ENCODE peak calls at places on chromosomes 13 and 19, in six cellular contexts. Z is IMR-90, J is mammary epithelial cell, M is transverse colon, W is ovary, T is cardiac muscle cell. H is an unnamed sample.

GRCh38 chr13:21971662-21972635 is 301.1 kb downstream of the FGF9 start:
- DNase-seq in Z (peak; percentile 96), W (no peak), T (peak; percentile 3), J (no peak), M (no peak), H (no peak)

GRCh38 chr13:23480324-23480723 is 46.8 kb upstream of the SACS start:
- DNase-seq in M (no peak), W (no peak), Z (no peak), T (no peak), J (no peak), H (no peak)

GRCh38 chr19:13008926-13009787 is 13.9 kb downstream of the NFIX start:
- DNase-seq in M (no peak), J (peak; percentile 51), T (no peak), Z (no peak), W (no peak), H (no peak)

GRCh38 chr13:36858285-36858684 is 39.3 kb downstream of the RFXAP start:
- DNase-seq in T (peak; percentile 69), M (no peak), J (peak; percentile 25), W (no peak), Z (peak; percentile 65), H (no peak)

GRCh38 chr19:41575998-41576397 is at the start of gene CEACAM21:
- DNase-seq in T (no peak), Z (no peak), J (no peak), W (no peak), M (peak; percentile 66), H (no peak)

GRCh38 chr13:88958821-88959220 is 1287.7 kb downstream of the SLITRK5 start:
- DNase-seq in Z (no peak), J (no peak), W (peak; percentile 43), M (no peak), T (no peak), H (no peak)

GRCh38 chr19:7681336-7682174 is 922 bp downstream of the TRAPPC5 start:
- DNase-seq in M (peak; percentile 82), J (peak; percentile 55), W (peak; percentile 73), Z (peak; percentile 70), T (peak; percentile 84), H (peak; percentile 31)

GRCh38 chr19:49560358-49560900 is 19.9 kb downstream of the NOSIP start:
- DNase-seq in M (peak; percentile 49), W (no peak), T (no peak), J (no peak), Z (no peak), H (no peak)

GRCh38 chr19:58055483-58055874 is 3.6 kb upstream of the ZNF135 start:
- DNase-seq in J (no peak), Z (no peak), T (no peak), W (no peak), M (no peak), H (no peak)

GRCh38 chr13:109412232-109412935 is 374.0 kb downstream of the IRS2 start:
- DNase-seq in T (peak; percentile 72), J (no peak), W (peak; percentile 76), Z (peak; percentile 33), M (peak; percentile 32), H (peak; percentile 16)

GRCh38 chr13:104984296-104984818 is 1551.1 kb downstream of the EFNB2 start:
- DNase-seq in T (peak; percentile 71), W (no peak), J (peak; percentile 4), M (no peak), Z (peak; percentile 12), H (peak; percentile 26)

GRCh38 chr13:25085125-25085742 is 10.7 kb upstream of the PABPC3 start:
- DNase-seq in M (peak; percentile 9), W (no peak), T (peak; percentile 59), Z (peak; percentile 26), J (peak; percentile 38), H (peak; percentile 10)

GRCh38 chr13:113658836-113659235 is 838 bp upstream of the ATP4B start:
- DNase-seq in T (no peak), J (no peak), Z (no peak), M (peak; percentile 3), W (peak; percentile 26), H (no peak)

GRCh38 chr13:36815069-36815468 is 4.0 kb upstream of the RFXAP start:
- DNase-seq in T (no peak), W (no peak), J (no peak), M (no peak), Z (no peak), H (no peak)

GRCh38 chr19:49335071-49335783 is at the start of gene CD37:
- DNase-seq in M (peak; percentile 37), W (no peak), J (no peak), T (no peak), Z (no peak), H (no peak)

DNA sequence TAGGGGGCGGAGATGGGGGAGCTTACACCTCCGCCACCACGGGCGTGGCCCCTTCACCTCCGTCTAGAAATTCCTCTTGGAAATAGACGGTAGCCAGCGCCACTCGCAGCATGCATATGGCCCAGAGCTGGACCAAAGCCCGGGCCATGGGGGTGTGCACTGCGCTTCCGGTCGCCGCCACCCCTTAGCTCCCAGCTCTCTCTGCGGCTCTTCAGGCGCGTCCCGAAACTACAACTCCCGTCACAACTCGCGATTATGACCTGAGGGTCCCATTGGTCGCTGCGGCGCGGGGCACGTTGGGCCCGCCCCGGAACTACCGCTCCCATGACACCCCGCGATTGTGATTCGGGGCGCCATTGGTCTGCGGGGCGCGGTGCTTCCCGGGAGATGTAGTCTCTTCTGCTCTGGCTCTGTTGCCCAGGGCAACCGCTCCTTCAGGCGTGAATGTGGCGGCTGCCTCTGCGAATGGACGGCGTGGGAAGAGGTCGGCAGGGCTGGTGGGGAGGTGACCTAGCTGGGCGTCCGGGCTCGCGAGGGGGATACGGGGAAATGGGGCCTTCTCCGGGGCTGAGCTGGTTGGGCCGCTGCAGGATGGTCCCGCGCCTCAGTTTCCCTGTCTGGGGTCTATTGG is at the start of the genes C19orf44 and CALR3:
- DNase-seq in M (peak; percentile 99), T (peak; percentile 99), Z (peak; percentile 98), J (peak; percentile 99), W (peak; percentile 99), H (peak; percentile 89)
- TF ChIP-seq CTCF in M (no peak), T (no peak), Z (peak; percentile 15), J (no peak), W (peak; percentile 38), H (no peak)

GRCh38 chr19:11453468-11454341 is 18.3 kb downstream of the PRKCSH start:
- DNase-seq in T (no peak), Z (no peak), M (no peak), J (no peak), W (no peak), H (no peak)

GRCh38 chr19:11450570-11451326 is 15.3 kb downstream of the PRKCSH start:
- DNase-seq in W (no peak), M (no peak), T (no peak), J (no peak), Z (no peak), H (no peak)

GRCh38 chr19:11451942-11452813 is 16.7 kb downstream of the PRKCSH start:
- DNase-seq in T (peak; percentile 23), J (no peak), W (no peak), M (no peak), Z (no peak), H (no peak)

GRCh38 chr19:11452814-11453335 is 17.4 kb downstream of the PRKCSH start:
- DNase-seq in T (no peak), W (no peak), M (no peak), J (no peak), Z (no peak), H (no peak)

DNA sequence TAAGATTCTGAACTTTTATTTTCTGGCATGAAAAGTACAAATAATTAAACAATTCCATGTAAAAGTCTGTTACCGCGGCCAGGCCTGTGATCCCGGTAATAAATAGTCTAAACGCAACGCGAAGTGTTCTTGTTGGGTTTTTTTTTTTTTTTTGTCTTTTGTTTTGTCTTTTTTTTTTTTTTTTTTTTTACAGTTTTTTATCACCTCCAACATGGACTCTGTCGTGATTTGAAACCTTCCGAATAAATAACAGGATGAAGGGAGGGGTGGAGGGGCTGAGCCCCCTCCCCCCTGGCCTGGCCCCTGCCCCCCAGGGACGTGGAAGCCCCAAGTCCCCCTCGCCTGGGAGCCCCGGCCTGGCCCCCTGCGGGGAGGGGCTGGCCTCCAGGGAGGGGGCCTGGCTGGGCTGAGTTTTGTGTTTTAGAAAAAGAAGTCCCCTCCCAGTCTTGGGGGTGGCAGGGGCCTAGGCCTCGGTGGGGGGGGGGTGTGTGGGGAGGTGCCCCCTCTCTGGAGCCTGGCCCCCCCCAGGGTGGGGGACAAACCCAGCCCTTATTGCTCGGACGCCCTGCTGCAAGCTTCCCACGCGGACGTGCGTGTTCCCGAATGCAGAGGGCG is 16.0 kb downstream of the PRKCSH start:
- DNase-seq in Z (no peak), T (no peak), W (no peak), J (no peak), M (no peak), H (no peak)
- H3K4me3 ChIP-seq in Z (no peak overlapping the region), T (no peak overlapping the region), W (no peak overlapping the region), J (no peak overlapping the region), M (no peak overlapping the region), H (no peak overlapping the region)

GRCh38 chr19:28840891-28841290 is 372.1 kb downstream of the UQCRFS1 start:
- DNase-seq in T (no peak), M (no peak), Z (no peak), W (no peak), J (no peak), H (no peak)

GRCh38 chr19:28841531-28841930 is 371.4 kb downstream of the UQCRFS1 start:
- DNase-seq in J (no peak), M (no peak), W (no peak), T (no peak), Z (no peak), H (no peak)

GRCh38 chr19:28847468-28847867 is 365.5 kb downstream of the UQCRFS1 start:
- DNase-seq in M (no peak), Z (peak; percentile 10), W (no peak), T (peak; percentile 14), J (no peak), H (no peak)

GRCh38 chr19:28843771-28844492 is 369.0 kb downstream of the UQCRFS1 start:
- DNase-seq in W (no peak), T (no peak), J (no peak), M (no peak), Z (no peak), H (no peak)

DNA sequence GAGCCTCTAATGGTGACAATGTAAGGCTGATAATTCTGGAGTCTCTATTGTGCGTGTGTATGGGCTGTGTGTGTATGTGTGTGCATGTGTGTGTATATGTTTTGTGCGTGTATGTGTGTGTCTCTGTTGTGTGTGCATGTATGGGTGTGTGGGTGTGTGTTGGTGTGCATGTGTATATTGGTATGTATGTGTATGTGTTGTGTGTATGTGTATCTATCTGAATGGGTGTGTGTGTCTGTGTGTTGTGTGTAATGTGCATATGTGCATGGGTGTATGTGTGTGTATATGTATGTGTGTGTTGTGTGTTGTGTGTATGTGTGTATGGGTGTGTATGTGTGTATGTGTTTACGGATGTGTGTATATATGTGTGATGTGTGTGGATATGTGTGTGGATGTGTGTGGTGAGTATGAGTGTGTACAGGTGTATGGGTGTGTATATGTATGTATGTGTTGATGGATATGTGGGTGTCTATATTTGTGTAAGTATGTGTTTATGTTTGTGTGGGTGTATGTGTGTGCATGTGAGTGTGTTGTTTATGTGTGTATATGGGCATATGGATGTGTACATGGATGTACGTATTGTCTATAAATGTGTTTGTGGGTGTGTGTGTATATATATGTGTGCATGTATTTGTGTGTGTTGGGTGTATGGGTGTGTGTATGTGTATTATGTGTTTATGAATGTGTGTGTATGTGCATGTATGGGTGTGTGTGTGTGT is 366.7 kb downstream of the UQCRFS1 start:
- DNase-seq in Z (no peak), J (no peak), W (no peak), M (no peak), T (no peak), H (no peak)
- H3K27me3 ChIP-seq in Z (no peaks in the 10 kb centered on the region), J (no peaks in the 10 kb centered on the region), W (no peaks in the 10 kb centered on the region), M (no peaks in the 10 kb centered on the region), T (no peaks in the 10 kb centered on the region), H (no peaks in the 10 kb centered on the region)

DNA sequence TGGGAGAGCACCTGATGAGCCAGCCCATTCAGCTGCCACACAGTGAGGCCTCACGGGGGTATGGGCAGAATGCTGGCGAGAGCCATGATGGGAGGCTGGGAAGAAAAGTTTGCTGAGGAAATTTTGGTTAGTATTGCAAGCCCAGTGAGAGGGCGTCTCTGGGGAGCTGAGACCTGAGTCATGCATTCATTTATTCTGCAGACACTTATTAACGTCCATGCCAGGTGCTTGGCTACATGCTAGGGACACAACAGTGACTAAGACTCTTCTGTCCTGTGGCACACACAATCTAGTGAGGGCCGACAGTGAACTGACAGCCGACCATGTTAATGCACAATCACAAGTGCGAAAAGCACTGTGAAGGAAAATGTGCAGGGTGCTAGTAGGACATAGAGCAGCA is 27.2 kb downstream of the WDR62 start:
- DNase-seq in Z (no peak), M (no peak), J (no peak), W (no peak), T (no peak), H (no peak)
- TF ChIP-seq CTCF in Z (no peak), M (no peak), J (no peak), W (no peak), T (no peak), H (no peak)

H was measured in kidney epithelial cell.